ENCODE peak calls at places on chromosomes 13 and 19, in nine cellular contexts. A, R, V, K, F, I, L, O and U are unnamed samples. For H3K27me3, the result is how much of the 10 kb centered on the place peaks cover.

GRCh38 chr13:95146486-95146885 is 154.8 kb downstream of the ABCC4 start:
- DNase-seq in A (no peak), V (no peak), I (no peak), F (no peak), R (no peak), O (no peak), K (no peak), L (no peak), U (no peak)

GRCh38 chr13:105929486-105929885 is 606.0 kb downstream of the EFNB2 start:
- DNase-seq in A (no peak), I (no peak), R (no peak), L (no peak), F (no peak), V (no peak), O (no peak), K (no peak), U (no peak)

GRCh38 chr19:39602224-39602623 is at the start of gene LGALS13:
- DNase-seq in O (no peak), L (no peak), F (no peak), I (no peak), V (no peak), K (no peak), A (no peak), R (no peak), U (no peak)

GRCh38 chr13:80214521-80214941 is 126.4 kb downstream of the SPRY2 start:
- DNase-seq in A (no peak), R (no peak), K (no peak), V (no peak), O (no peak), L (no peak), F (no peak), I (no peak), U (no peak)

GRCh38 chr13:59721889-59722579 is 441.7 kb downstream of the DIAPH3 start:
- DNase-seq in K (no peak), L (no peak), R (no peak), I (no peak), F (no peak), O (no peak), A (no peak), V (no peak), U (no peak)

GRCh38 chr13:59607780-59608233 is 555.9 kb downstream of the DIAPH3 start:
- DNase-seq in R (no peak), K (no peak), O (no peak), A (no peak), I (no peak), L (no peak), F (no peak), V (no peak), U (no peak)

GRCh38 chr19:39090881-39091280 is 6.7 kb downstream of the ACP7 start:
- DNase-seq in R (no peak), F (no peak), O (no peak), V (no peak), L (no peak), A (no peak), K (no peak), I (no peak), U (no peak)

GRCh38 chr19:55032170-55032569 is 5.9 kb downstream of the GP6 start:
- DNase-seq in V (no peak), I (no peak), R (no peak), A (peak), F (no peak), O (no peak), L (no peak), K (no peak), U (no peak)

GRCh38 chr19:54160182-54160811 is 776 bp upstream of the LENG1 start:
- DNase-seq in I (no peak), K (no peak), V (no peak), O (no peak), F (no peak), R (peak), L (peak), A (peak), U (no peak)

GRCh38 chr13:76619631-76620030 is 266.6 kb downstream of the KCTD12 start:
- DNase-seq in I (no peak), V (no peak), K (no peak), R (no peak), L (no peak), O (no peak), A (no peak), F (no peak), U (no peak)

GRCh38 chr19:46210634-46211033 is 18.9 kb upstream of the IGFL1 start:
- DNase-seq in A (no peak), O (no peak), K (no peak), V (no peak), I (no peak), R (no peak), L (no peak), F (no peak), U (no peak)

DNA sequence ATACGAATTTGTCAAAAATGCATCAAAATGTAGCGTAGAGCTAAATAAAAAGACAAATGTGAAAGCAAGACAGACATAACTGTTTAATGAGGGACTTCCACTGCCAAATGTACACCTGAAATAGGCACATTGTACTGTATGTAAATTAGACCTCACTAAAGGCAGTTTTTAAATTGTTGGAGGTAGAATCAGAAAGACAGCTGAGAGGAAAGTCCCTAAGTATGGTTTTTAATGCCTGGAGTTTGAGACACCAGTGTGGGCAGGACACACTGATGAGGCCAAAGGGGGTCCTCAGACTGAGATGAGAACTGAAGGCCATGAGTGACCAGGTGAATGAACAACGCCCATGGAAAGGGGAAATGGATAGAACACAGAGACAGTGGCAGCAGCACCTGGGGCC is 22.9 kb downstream of the MED26 start:
- DNase-seq in L (no peak), F (no peak), I (no peak), A (no peak), O (no peak), R (no peak), K (no peak), V (no peak), U (no peak)
- H3K27ac ChIP-seq in L (no peak), F (no peak), I (no peak), A (no peak), O (no peak), R (no peak), K (no peak), V (no peak), U (no peak)

DNA sequence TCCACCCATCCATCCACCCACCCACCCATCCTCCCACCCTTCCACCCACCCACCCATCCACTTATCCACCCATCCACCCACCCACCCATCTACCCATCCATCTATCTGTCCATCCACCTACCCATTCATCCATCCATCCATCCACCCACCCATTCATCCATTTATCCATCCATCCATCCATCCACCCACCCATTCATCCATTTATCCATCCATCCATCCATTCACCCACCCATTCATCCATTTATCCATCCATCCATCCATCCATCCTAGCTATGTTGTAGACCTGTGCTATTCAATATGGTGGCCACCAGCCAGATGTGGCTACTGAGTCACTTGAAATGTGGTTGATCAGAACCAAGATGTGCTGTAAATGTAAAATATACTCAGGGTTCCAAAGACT is 5.1 kb downstream of the CAMSAP3 start:
- DNase-seq in V (no peak), A (no peak), R (no peak), L (no peak), O (no peak), I (no peak), F (no peak), K (no peak), U (no peak)
- H3K27me3 ChIP-seq in V (under half), A (under half), R (under half), L (under half), O (half or more), I (under half), F (under half), K (under half), U (under half)

GRCh38 chr19:49188626-49189200 is 31.1 kb downstream of the TRPM4 start:
- DNase-seq in L (no peak), O (no peak), F (no peak), K (no peak), I (no peak), A (no peak), R (no peak), V (no peak), U (no peak)
- H3K27ac ChIP-seq in L (no peak), O (peak), F (no peak), K (no peak), I (no peak), A (no peak), R (no peak), V (no peak), U (no peak)

GRCh38 chr19:13507053-13507611 is 853 bp upstream of the CACNA1A start:
- DNase-seq in L (peak), I (no peak), O (no peak), K (no peak), V (no peak), R (no peak), A (no peak), F (no peak), U (no peak)
- H3K27me3 ChIP-seq in L (half or more), I (under half), O (half or more), K (under half), V (under half), R (half or more), A (under half), F (under half), U (under half)

DNA sequence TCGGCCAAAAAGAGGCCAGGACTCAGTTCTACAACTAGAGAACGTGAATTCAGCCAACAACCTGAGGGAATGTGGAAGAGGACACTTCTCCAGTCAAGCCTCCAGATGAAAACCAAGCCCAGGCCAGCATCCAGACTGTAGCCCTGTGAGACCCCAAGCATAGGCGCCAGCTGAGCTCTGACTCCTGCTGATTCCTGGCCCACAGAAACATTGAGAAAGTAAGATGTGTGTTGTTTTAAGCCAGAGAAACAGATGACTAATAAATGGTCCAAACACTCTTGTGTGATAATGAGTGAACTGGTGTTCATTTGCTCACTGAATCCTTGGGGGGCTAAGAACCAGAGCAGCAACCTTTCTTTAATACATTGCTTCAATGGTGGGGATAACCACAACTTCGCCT is 44.9 kb downstream of the SLC7A1 start:
- DNase-seq in R (no peak), O (no peak), A (no peak), L (no peak), F (no peak), V (no peak), K (no peak), I (no peak), U (no peak)
- H3K27ac ChIP-seq in R (no peak), O (no peak), A (no peak), L (no peak), F (no peak), V (no peak), K (no peak), I (no peak), U (no peak)

GRCh38 chr19:33621811-33622504 is at the start of gene CHST8:
- DNase-seq in A (no peak), R (no peak), O (peak), F (no peak), K (no peak), L (peak), V (no peak), I (no peak), U (no peak)
- H3K27me3 ChIP-seq in A (under half), R (under half), O (half or more), F (under half), K (under half), L (half or more), V (under half), I (under half), U (under half)

GRCh38 chr13:114097504-114097892 is 34.9 kb downstream of the RASA3 start:
- DNase-seq in A (peak), V (no peak), F (no peak), R (no peak), O (no peak), I (no peak), L (no peak), K (no peak), U (no peak)

GRCh38 chr13:114099918-114100445 is 32.4 kb downstream of the RASA3 start:
- DNase-seq in I (no peak), L (peak), V (no peak), A (peak), O (no peak), R (peak), K (no peak), F (peak), U (no peak)

GRCh38 chr13:114096811-114097503 is 35.5 kb downstream of the RASA3 start:
- DNase-seq in A (peak), K (no peak), O (no peak), I (no peak), R (no peak), F (peak), V (no peak), L (no peak), U (peak)

GRCh38 chr13:114099191-114099590 is 33.2 kb downstream of the RASA3 start:
- DNase-seq in L (peak), F (peak), V (no peak), R (peak), K (no peak), I (no peak), O (peak), A (peak), U (peak)

GRCh38 chr13:114097893-114098688 is 34.3 kb downstream of the RASA3 start:
- DNase-seq in A (peak), V (no peak), O (no peak), L (no peak), F (peak), K (no peak), R (no peak), I (no peak), U (no peak)
- H3K27ac ChIP-seq in A (peak), V (no peak), O (peak), L (no peak), F (peak), K (no peak), R (no peak), I (peak), U (peak)

GRCh38 chr19:939922-940321 is 14.1 kb downstream of the ARID3A start:
- DNase-seq in F (no peak), V (no peak), O (no peak), I (no peak), R (no peak), A (no peak), L (no peak), K (no peak), U (no peak)
- H3K27me3 ChIP-seq in F (under half), V (under half), O (under half), I (under half), R (under half), A (under half), L (under half), K (under half), U (under half)

GRCh38 chr19:41802770-41803169 is 6.4 kb downstream of the CEACAM3 start:
- DNase-seq in I (peak), F (no peak), L (no peak), V (no peak), A (no peak), O (no peak), K (no peak), R (no peak), U (peak)
- H3K27ac ChIP-seq in I (no peak), F (no peak), L (no peak), V (no peak), A (no peak), O (peak), K (no peak), R (peak), U (no peak)